ENCODE peak calls at places on chromosomes 6 and 20, in nine cellular contexts. Q is HS-5; E is activated T-cell treated with anti-CD3 and anti-CD28 coated beads for 1 hour; L is T-helper 17 cell; H is CD8-positive, alpha-beta T cell; V is choroid plexus epithelial cell; G is cardiac fibroblast; I is neural progenitor cell; F is GM12891. X is an unnamed sample.

GRCh38 chr20:60868316-60868891 is 383.7 kb upstream of the CDH4 start:
- DNase-seq in Q (no peak), E (no peak), L (no peak), H (no peak), V (no peak), G (no peak), I (no peak), F (no peak), X (no peak)

GRCh38 chr20:62739581-62740285 is 31.1 kb downstream of the NTSR1 start:
- DNase-seq in Q (peak; percentile 13), E (peak; percentile 28), L (peak; percentile 24), H (peak; percentile 31), V (no peak), G (no peak), I (no peak), F (no peak), X (peak; percentile 38)

GRCh38 chr6:166297606-166298005 is 10.6 kb downstream of the PRR18 start:
- DNase-seq in Q (no peak), E (no peak), L (no peak), H (no peak), V (no peak), G (no peak), I (no peak), F (no peak), X (no peak)

GRCh38 chr20:652611-653109 is 340 bp downstream of the SRXN1 start:
- DNase-seq in Q (no peak), E (no peak), L (no peak), H (no peak), V (peak; percentile 62), G (peak; percentile 60), I (no peak), F (no peak), X (peak; percentile 15)

GRCh38 chr20:37229300-37229699 is 32.3 kb downstream of the GHRH start:
- DNase-seq in Q (no peak), E (no peak), L (no peak), H (no peak), V (no peak), G (no peak), I (peak; percentile 75), F (no peak), X (no peak)

GRCh38 chr20:41004561-41005360 is 23.9 kb upstream of the TOP1 start:
- DNase-seq in Q (no peak), E (no peak), L (no peak), H (no peak), V (peak; percentile 28), G (peak; percentile 21), I (no peak), F (no peak), X (no peak)

GRCh38 chr6:146546440-146546839 is 2.8 kb downstream of the RAB32 start:
- DNase-seq in Q (peak; percentile 91), E (no peak), L (no peak), H (no peak), V (peak; percentile 94), G (peak; percentile 90), I (no peak), F (no peak), X (no peak)

GRCh38 chr6:2970753-2971419 is 481 bp downstream of the SERPINB6 start:
- DNase-seq in Q (no peak), E (peak; percentile 35), L (no peak), H (peak; percentile 54), V (peak; percentile 69), G (peak; percentile 54), I (peak; percentile 64), F (no peak), X (peak; percentile 32)

GRCh38 chr6:35292494-35292893 is 5.1 kb upstream of the DEF6 start:
- DNase-seq in Q (no peak), E (no peak), L (no peak), H (no peak), V (no peak), G (no peak), I (no peak), F (no peak), X (no peak)

GRCh38 chr6:163327936-163328335 is 86.6 kb upstream of the QKI start:
- DNase-seq in Q (no peak), E (no peak), L (no peak), H (no peak), V (peak; percentile 36), G (no peak), I (no peak), F (no peak), X (no peak)

GRCh38 chr20:62918137-62918536 is 8.2 kb downstream of the DIDO1 start:
- DNase-seq in Q (no peak), E (no peak), L (no peak), H (no peak), V (no peak), G (no peak), I (no peak), F (no peak), X (no peak)

GRCh38 chr6:164812706-164813105 is 496.7 kb downstream of the C6orf118 start:
- DNase-seq in Q (no peak), E (no peak), L (no peak), H (no peak), V (no peak), G (no peak), I (no peak), F (no peak), X (no peak)

GRCh38 chr6:12174878-12175277 is 115.3 kb upstream of the EDN1 start:
- DNase-seq in Q (no peak), E (no peak), L (no peak), H (no peak), V (no peak), G (no peak), I (no peak), F (no peak), X (no peak)

X was measured in activated T-helper 2 cell treated with anti-CD3 and anti-CD28 coated beads, Interferon-gamma antibody, Interleukin-2, Interleukin-4, amounts not matched to agents 10 μg/mL and 5 μg/mL and 100 μg/mL, durations not matched to agents 14 hours and 24 hours and 36 hours.